ENCODE peak calls at places on chromosomes 13 and 19, in eight cellular contexts. W, L, C, T, N, D, F and Z are unnamed samples.

GRCh38 chr19:50252111-50252886 is 48.9 kb downstream of the MYH14 start:
- DNase-seq in W (no peak), L (peak), C (peak), T (no peak), N (no peak), D (no peak), F (peak), Z (peak)

GRCh38 chr13:64529874-64530485 is 2700.2 kb downstream of the PCDH9 start:
- DNase-seq in W (no peak), L (no peak), C (no peak), T (no peak), N (no peak), D (peak), F (peak), Z (peak)

GRCh38 chr19:34489175-34489574 is 7.6 kb downstream of the WTIP start:
- DNase-seq in W (no peak), L (no peak), C (no peak), T (no peak), N (no peak), D (no peak), F (no peak), Z (no peak)

GRCh38 chr13:95317037-95317989 is 16.1 kb upstream of the ABCC4 start:
- DNase-seq in W (no peak), L (no peak), C (no peak), T (no peak), N (no peak), D (no peak), F (no peak), Z (peak)

GRCh38 chr19:53606031-53606430 is 25.8 kb upstream of the DPRX start:
- DNase-seq in W (no peak), L (no peak), C (no peak), T (no peak), N (no peak), D (no peak), F (no peak), Z (no peak)

GRCh38 chr19:49559928-49560327 is 20.4 kb downstream of the NOSIP start:
- DNase-seq in W (no peak), L (peak), C (no peak), T (no peak), N (no peak), D (no peak), F (no peak), Z (no peak)

GRCh38 chr13:100508996-100509395 is 79.6 kb downstream of the GGACT start:
- DNase-seq in W (no peak), L (no peak), C (no peak), T (no peak), N (no peak), D (no peak), F (no peak), Z (no peak)

GRCh38 chr19:37932985-37933953 is 26.3 kb downstream of the SIPA1L3 start:
- DNase-seq in W (peak), L (no peak), C (no peak), T (no peak), N (no peak), D (peak), F (peak), Z (peak)

GRCh38 chr13:30616927-30617314 is 799 bp upstream of the USPL1 start:
- DNase-seq in W (peak), L (no peak), C (peak), T (peak), N (peak), D (peak), F (peak), Z (peak)

GRCh38 chr13:74027161-74027779 is 106.9 kb downstream of the KLF12 start:
- DNase-seq in W (no peak), L (no peak), C (no peak), T (no peak), N (no peak), D (no peak), F (no peak), Z (no peak)

GRCh38 chr13:78587395-78587794 is 16.0 kb downstream of the POU4F1 start:
- DNase-seq in W (no peak), L (no peak), C (no peak), T (no peak), N (no peak), D (no peak), F (no peak), Z (no peak)
- H3K4me3 ChIP-seq in W (no peak), L (no peak), C (no peak), T (no peak), N (no peak), D (no peak), F (no peak), Z (no peak)

GRCh38 chr13:52187029-52187423 is 27.6 kb upstream of the NEK3 start:
- DNase-seq in W (no peak), L (no peak), C (no peak), T (no peak), N (no peak), D (no peak), F (no peak), Z (no peak)
- H3K27ac ChIP-seq in W (no peak), L (no peak), C (peak), T (peak), N (no peak), D (no peak), F (no peak), Z (peak)

GRCh38 chr19:21023901-21024300 is 3.4 kb downstream of the ZNF430 start:
- DNase-seq in W (peak), L (no peak), C (no peak), T (no peak), N (no peak), D (no peak), F (no peak), Z (no peak)
- TF ChIP-seq CTCF in W (no peak), L (no peak), C (no peak), T (no peak), N (no peak), D (no peak), F (no peak), Z (no peak)

DNA sequence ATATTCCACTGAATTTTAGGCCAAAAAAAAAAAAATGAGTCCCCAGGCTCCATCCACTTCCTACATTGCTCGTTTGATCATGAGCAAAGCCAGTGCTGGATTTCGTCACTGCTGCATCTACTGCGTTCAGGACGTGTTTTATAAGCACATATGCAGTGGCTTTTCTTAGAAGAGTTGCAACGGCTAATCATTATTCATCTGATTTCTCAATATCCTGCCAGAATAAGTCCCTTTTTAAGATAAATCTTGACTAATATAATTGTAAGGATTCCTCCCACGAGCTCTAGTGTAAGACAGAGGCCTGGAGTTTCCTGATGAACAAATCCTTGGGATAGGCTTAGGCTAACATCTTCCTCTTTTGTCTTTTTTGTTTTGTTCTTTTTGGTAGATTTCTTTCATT is 19.5 kb downstream of the FAM124A start:
- DNase-seq in W (no peak), L (no peak), C (no peak), T (no peak), N (no peak), D (no peak), F (peak), Z (peak)
- H3K4me3 ChIP-seq in W (no peak), L (no peak), C (no peak), T (no peak), N (no peak), D (no peak), F (no peak), Z (no peak)

GRCh38 chr13:19633340-19634128 is at the start of gene MPHOSPH8:
- DNase-seq in W (peak), L (peak), C (peak), T (peak), N (peak), D (peak), F (peak), Z (peak)
- H3K27ac ChIP-seq in W (peak), L (peak), C (peak), T (peak), N (peak), D (peak), F (peak), Z (peak)

GRCh38 chr13:84917252-84917878 is 881.9 kb downstream of the SLITRK6 start:
- DNase-seq in W (peak), L (no peak), C (no peak), T (no peak), N (no peak), D (no peak), F (no peak), Z (peak)
- TF ChIP-seq CTCF in W (peak), L (no peak), C (no peak), T (peak), N (peak), D (peak), F (peak), Z (peak)

DNA sequence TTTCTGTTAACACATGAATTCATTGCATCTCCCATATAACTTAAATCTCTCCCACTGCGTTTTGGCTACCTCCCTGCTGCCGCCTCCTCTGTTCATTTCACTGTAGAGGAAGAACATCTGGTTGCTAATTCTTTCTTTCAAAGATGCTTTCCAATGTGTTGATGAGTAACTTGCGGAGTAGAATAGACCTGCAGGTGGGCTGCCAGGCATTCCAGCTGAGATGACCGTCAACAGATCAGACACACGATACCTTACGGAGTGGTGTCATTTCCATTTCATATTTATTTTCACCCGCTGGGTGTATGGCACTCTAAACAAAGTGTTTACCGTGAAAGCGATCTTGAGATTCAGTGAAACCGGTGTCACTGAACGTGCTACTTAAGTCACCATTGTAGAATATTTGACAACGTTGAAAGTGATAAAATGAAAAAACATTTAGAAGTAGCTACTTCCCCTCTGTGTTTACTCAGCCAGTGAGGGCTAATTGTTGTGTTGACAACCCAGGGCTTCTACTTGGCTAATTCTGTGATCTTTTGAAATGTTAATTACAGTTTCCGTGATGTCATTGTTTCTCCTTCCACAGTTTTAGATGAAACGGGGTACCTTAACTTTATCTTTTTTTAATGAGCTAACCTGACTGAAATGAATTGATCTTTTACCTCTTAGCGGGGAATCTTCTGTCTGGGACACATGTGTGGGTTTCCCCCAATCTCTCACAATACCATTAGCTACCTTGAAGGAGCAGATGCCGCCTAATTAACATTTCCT is 228.5 kb upstream of the ARGLU1 start:
- DNase-seq in W (no peak), L (no peak), C (no peak), T (no peak), N (no peak), D (no peak), F (peak), Z (no peak)
- H3K4me3 ChIP-seq in W (peak), L (no peak), C (no peak), T (peak), N (no peak), D (no peak), F (peak), Z (no peak)

DNA sequence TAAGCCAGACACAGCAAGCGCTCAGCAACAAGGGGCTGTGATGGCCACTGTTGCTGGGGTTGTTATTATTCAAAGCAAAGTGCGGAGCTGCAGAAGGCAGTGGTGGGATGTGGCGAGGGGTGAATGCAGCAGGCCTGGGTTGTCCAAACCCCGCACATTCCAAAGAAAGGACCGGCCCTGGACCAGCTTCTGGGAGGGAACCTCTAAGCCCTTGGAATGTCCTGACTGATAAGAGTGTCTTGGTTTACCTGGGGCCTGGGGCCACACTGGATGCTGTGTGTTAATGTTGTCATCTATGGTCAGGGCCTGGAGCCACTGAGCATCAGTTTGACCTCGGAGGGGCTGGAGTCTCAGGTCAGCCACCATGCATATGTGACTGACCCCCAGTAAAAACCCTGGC is 8.2 kb downstream of the TMEM143 start:
- DNase-seq in W (no peak), L (no peak), C (no peak), T (no peak), N (no peak), D (no peak), F (no peak), Z (no peak)
- H3K27ac ChIP-seq in W (no peak), L (no peak), C (no peak), T (no peak), N (no peak), D (peak), F (peak), Z (no peak)